ENCODE peak calls at places on chromosomes 2 and 18, in six cellular contexts. One of them, this sample, is unnamed.
A peak's percentile ranks its signal among the peaks of the same experiment; 100 is the strongest.

GRCh38 chr2:1599301-1600085 is 144.8 kb downstream of the PXDN start:
- DNase-seq in AG04450: no peak
- DNase-seq in K562: no peak
- DNase-seq in astrocyte of the spinal cord: no peak
- DNase-seq in sigmoid colon: no peak
- DNase-seq in tibial artery: peak; percentile 48
- DNase-seq in this sample: peak; percentile 32

GRCh38 chr2:142495141-142495540 is 364.3 kb upstream of the LRP1B start:
- DNase-seq in tibial artery: no peak
- DNase-seq in sigmoid colon: no peak
- DNase-seq in astrocyte of the spinal cord: no peak
- DNase-seq in K562: no peak
- DNase-seq in AG04450: no peak
- DNase-seq in this sample: no peak

GRCh38 chr18:63213331-63213900 is 106.2 kb downstream of the BCL2 start:
- DNase-seq in astrocyte of the spinal cord: no peak
- DNase-seq in sigmoid colon: no peak
- DNase-seq in AG04450: no peak
- DNase-seq in tibial artery: no peak
- DNase-seq in K562: no peak
- DNase-seq in this sample: no peak

GRCh38 chr2:236376566-236377244 is 112.5 kb upstream of the ASB18 start:
- DNase-seq in astrocyte of the spinal cord: no peak
- DNase-seq in tibial artery: no peak
- DNase-seq in AG04450: no peak
- DNase-seq in K562: no peak
- DNase-seq in sigmoid colon: no peak
- DNase-seq in this sample: no peak

GRCh38 chr2:60882971-60883753 is 1.8 kb downstream of the REL start:
- DNase-seq in tibial artery: no peak
- DNase-seq in sigmoid colon: no peak
- DNase-seq in K562: peak; percentile 27
- DNase-seq in astrocyte of the spinal cord: peak; percentile 26
- DNase-seq in AG04450: no peak
- DNase-seq in this sample: no peak

GRCh38 chr2:232327089-232328037 is 51.2 kb upstream of the ALPP start:
- DNase-seq in astrocyte of the spinal cord: peak; percentile 53
- DNase-seq in AG04450: peak; percentile 26
- DNase-seq in tibial artery: peak; percentile 69
- DNase-seq in sigmoid colon: peak; percentile 72
- DNase-seq in K562: peak; percentile 57
- DNase-seq in this sample: peak; percentile 82

GRCh38 chr2:147546109-147546508 is 298.7 kb upstream of the ACVR2A start:
- DNase-seq in AG04450: no peak
- DNase-seq in tibial artery: no peak
- DNase-seq in K562: no peak
- DNase-seq in sigmoid colon: no peak
- DNase-seq in astrocyte of the spinal cord: no peak
- DNase-seq in this sample: no peak

GRCh38 chr2:106704798-106705197 is 181.2 kb downstream of the ST6GAL2 start:
- DNase-seq in sigmoid colon: no peak
- DNase-seq in K562: no peak
- DNase-seq in AG04450: no peak
- DNase-seq in astrocyte of the spinal cord: no peak
- DNase-seq in tibial artery: no peak
- DNase-seq in this sample: no peak

GRCh38 chr2:224882291-224883171 is 159.7 kb downstream of the DOCK10 start:
- DNase-seq in astrocyte of the spinal cord: peak; percentile 93
- DNase-seq in tibial artery: no peak
- DNase-seq in AG04450: peak; percentile 74
- DNase-seq in sigmoid colon: no peak
- DNase-seq in K562: no peak
- DNase-seq in this sample: no peak

GRCh38 chr2:172178035-172178434 is 75.3 kb upstream of the DLX2 start:
- DNase-seq in sigmoid colon: no peak
- DNase-seq in tibial artery: no peak
- DNase-seq in AG04450: no peak
- DNase-seq in astrocyte of the spinal cord: peak; percentile 37
- DNase-seq in K562: no peak
- DNase-seq in this sample: no peak

GRCh38 chr2:2527162-2527561 is 196.1 kb upstream of the MYT1L start:
- DNase-seq in astrocyte of the spinal cord: no peak
- DNase-seq in tibial artery: peak; percentile 3
- DNase-seq in sigmoid colon: peak; percentile 19
- DNase-seq in AG04450: no peak
- DNase-seq in K562: peak; percentile 15
- DNase-seq in this sample: no peak

GRCh38 chr2:192157776-192158175 is 37.0 kb downstream of the TMEFF2 start:
- DNase-seq in sigmoid colon: no peak
- DNase-seq in K562: no peak
- DNase-seq in tibial artery: no peak
- DNase-seq in AG04450: no peak
- DNase-seq in astrocyte of the spinal cord: no peak
- DNase-seq in this sample: no peak

GRCh38 chr2:221601376-221601775 is 29.3 kb upstream of the EPHA4 start:
- DNase-seq in tibial artery: no peak
- DNase-seq in sigmoid colon: no peak
- DNase-seq in astrocyte of the spinal cord: no peak
- DNase-seq in K562: no peak
- DNase-seq in AG04450: no peak
- DNase-seq in this sample: no peak

GRCh38 chr2:47708801-47709499 is 74.0 kb upstream of the MSH6 start:
- DNase-seq in K562: no peak
- DNase-seq in astrocyte of the spinal cord: no peak
- DNase-seq in AG04450: no peak
- DNase-seq in tibial artery: no peak
- DNase-seq in sigmoid colon: no peak
- DNase-seq in this sample: no peak

GRCh38 chr2:29117636-29118303 is 2.6 kb downstream of the CLIP4 start:
- DNase-seq in AG04450: no peak
- DNase-seq in K562: no peak
- DNase-seq in astrocyte of the spinal cord: peak; percentile 77
- DNase-seq in tibial artery: no peak
- DNase-seq in sigmoid colon: no peak
- DNase-seq in this sample: no peak

GRCh38 chr2:204842731-204843490 is 297.6 kb downstream of the PARD3B start:
- DNase-seq in K562: peak; percentile 6
- DNase-seq in astrocyte of the spinal cord: peak; percentile 94
- DNase-seq in sigmoid colon: peak; percentile 81
- DNase-seq in tibial artery: no peak
- DNase-seq in AG04450: peak; percentile 89
- DNase-seq in this sample: no peak

GRCh38 chr2:4895376-4895775 is 796.8 kb upstream of the SOX11 start:
- DNase-seq in astrocyte of the spinal cord: peak; percentile 62
- DNase-seq in tibial artery: no peak
- DNase-seq in AG04450: no peak
- DNase-seq in K562: no peak
- DNase-seq in sigmoid colon: no peak
- DNase-seq in this sample: no peak

GRCh38 chr2:182650704-182651103 is 65.4 kb upstream of the DNAJC10 start:
- DNase-seq in tibial artery: no peak
- DNase-seq in K562: peak; percentile 22
- DNase-seq in AG04450: no peak
- DNase-seq in sigmoid colon: no peak
- DNase-seq in astrocyte of the spinal cord: peak; percentile 71
- DNase-seq in this sample: no peak

GRCh38 chr2:13537771-13538349 is 821.1 kb downstream of the TRIB2 start:
- DNase-seq in sigmoid colon: no peak
- DNase-seq in tibial artery: no peak
- DNase-seq in K562: no peak
- DNase-seq in astrocyte of the spinal cord: no peak
- DNase-seq in AG04450: no peak
- DNase-seq in this sample: no peak

DNA sequence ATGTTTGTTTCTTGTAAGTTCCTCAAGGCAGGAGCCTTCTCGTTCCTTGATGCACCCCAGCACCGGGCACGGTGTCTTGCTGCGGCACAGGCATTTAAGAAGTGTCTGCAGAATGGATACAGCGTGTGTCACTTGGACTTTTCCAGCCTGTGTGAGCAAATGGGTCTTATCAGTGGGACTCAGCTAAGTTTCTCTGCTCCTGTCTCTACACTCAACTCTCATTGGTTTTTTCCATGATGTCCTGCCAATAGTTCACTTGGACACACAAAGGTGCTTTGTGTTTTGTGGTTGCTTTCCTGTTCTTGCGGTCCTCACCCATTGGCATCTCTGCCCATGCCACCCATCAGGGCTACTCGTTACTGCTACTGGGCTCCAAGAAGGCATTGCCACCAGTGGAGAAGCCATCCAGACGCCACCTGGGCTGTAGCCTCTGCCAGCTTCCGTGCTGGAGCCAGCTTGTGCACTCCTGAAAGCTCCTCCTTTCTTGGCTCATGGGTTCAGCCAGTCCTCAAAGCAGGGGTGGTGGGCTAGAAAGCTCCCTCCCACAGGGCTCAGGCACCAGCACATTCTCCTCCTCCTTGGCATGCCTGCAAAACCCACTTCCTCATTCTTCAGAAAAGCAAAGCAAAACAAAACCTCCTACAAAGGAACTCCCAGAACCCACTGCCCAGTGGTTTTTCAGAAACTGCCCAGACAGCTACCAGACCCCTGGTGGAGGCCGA is 41.4 kb downstream of the IL1R2 start:
- DNase-seq in astrocyte of the spinal cord: peak; percentile 96
- DNase-seq in tibial artery: peak; percentile 83
- DNase-seq in AG04450: peak; percentile 69
- DNase-seq in sigmoid colon: no peak
- DNase-seq in K562: no peak
- DNase-seq in this sample: peak; percentile 75
- TF ChIP-seq CTCF in astrocyte of the spinal cord: peak; percentile 43
- TF ChIP-seq CTCF in tibial artery: no peak
- TF ChIP-seq CTCF in AG04450: peak; percentile 47
- TF ChIP-seq CTCF in sigmoid colon: no peak
- TF ChIP-seq CTCF in K562: no peak
- TF ChIP-seq CTCF in this sample: no peak

DNA sequence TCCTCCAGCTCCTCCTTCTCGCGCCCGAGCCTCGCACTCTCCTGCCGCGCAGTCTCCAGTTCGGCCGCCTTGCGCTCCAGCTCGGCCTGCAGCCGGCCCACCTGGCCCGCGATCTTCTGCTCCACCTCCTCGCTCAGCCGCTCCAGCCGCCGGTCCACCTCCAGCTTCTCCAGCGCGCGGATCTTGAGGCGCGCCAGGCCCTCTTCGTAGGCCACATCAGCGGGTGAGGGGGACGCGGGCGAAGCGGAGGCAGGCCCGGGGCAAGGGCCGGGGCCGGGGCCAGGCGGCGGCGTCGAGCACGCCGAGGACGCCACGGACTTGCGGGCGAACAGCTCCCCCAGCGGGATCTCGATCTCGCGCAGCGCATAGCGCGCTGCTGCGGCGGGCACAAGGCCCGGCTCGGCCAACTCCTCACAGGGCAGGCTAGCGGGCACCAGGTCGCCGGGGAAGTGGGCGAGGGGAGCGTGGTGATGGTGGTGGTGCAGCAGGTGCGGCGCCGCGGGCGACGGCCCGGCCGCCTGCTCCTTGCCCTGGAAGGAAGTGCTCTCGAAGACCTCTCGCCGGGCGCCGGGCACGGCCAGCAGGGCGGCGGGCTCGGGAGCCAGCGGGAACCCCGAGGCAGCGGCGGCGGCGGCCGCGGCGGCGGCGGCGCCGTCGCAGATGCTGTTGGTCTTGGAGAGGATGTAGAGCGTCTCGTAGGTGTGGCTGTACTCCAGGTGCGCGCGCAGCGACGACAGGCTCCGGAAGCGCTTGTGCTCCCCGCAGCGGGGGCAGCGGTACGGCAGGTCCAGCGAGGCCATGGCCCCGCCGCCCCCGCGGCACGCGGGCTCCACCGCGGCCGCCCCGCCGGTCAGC is 15.2 kb downstream of the FBXO41 start:
- DNase-seq in tibial artery: peak; percentile 57
- DNase-seq in K562: no peak
- DNase-seq in sigmoid colon: no peak
- DNase-seq in AG04450: no peak
- DNase-seq in astrocyte of the spinal cord: no peak
- DNase-seq in this sample: no peak
- TF ChIP-seq CTCF in tibial artery: no peak
- TF ChIP-seq CTCF in K562: no peak
- TF ChIP-seq CTCF in sigmoid colon: no peak
- TF ChIP-seq CTCF in AG04450: peak; percentile 18
- TF ChIP-seq CTCF in astrocyte of the spinal cord: no peak
- TF ChIP-seq CTCF in this sample: no peak

GRCh38 chr2:98442488-98442887 is 2.2 kb upstream of the INPP4A start:
- DNase-seq in astrocyte of the spinal cord: no peak
- DNase-seq in sigmoid colon: no peak
- DNase-seq in tibial artery: no peak
- DNase-seq in AG04450: no peak
- DNase-seq in K562: no peak
- DNase-seq in this sample: no peak

GRCh38 chr2:98446850-98447249 is 2.2 kb downstream of the INPP4A start:
- DNase-seq in sigmoid colon: no peak
- DNase-seq in tibial artery: no peak
- DNase-seq in astrocyte of the spinal cord: no peak
- DNase-seq in K562: no peak
- DNase-seq in AG04450: no peak
- DNase-seq in this sample: no peak

GRCh38 chr2:98445167-98445522 is 487 bp downstream of the INPP4A start:
- DNase-seq in astrocyte of the spinal cord: peak; percentile 9
- DNase-seq in sigmoid colon: no peak
- DNase-seq in tibial artery: no peak
- DNase-seq in AG04450: no peak
- DNase-seq in K562: no peak
- DNase-seq in this sample: no peak

GRCh38 chr2:98445708-98446577 is 1.3 kb downstream of the INPP4A start:
- DNase-seq in tibial artery: no peak
- DNase-seq in AG04450: no peak
- DNase-seq in sigmoid colon: no peak
- DNase-seq in astrocyte of the spinal cord: no peak
- DNase-seq in K562: peak; percentile 61
- DNase-seq in this sample: no peak

DNA sequence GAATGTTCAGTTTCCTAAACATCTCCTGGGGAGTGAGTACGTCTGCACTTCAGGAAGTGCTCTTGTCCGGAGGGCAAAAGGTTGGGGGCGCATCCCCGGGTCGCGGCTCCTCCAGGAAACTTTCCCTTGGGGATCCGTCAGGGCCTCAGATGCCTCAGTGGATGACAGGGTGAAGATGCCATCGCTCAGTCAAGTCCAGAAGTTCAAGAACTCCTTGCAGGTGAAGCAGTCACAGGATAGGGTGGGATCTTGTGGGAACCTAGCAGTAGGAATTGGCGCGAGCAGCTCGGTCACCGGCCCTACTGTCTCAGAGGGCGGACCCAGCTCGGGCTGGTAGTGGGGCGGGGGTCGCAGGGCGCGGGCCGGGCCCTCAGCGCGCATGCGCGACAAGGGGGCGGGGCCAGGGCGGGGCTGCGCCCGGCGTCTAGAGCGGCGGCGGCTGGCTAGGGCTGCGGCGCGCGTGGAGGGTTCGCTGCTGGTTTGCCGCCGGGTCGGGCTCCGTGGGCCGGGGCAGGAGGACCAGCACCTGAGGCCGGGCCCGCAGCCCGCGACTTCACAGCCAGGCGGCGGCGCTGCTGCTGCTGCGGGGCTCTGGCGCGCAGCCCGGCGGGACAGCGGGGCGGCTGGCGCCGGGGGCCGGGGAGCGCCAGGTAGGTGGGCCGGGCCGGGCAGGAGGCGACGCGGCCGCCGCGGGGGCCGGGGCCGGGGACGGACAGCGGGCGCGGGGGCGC is at the start of gene INPP4A:
- DNase-seq in K562: peak; percentile 93
- DNase-seq in tibial artery: peak; percentile 82
- DNase-seq in AG04450: no peak
- DNase-seq in sigmoid colon: peak; percentile 85
- DNase-seq in astrocyte of the spinal cord: peak; percentile 43
- DNase-seq in this sample: no peak
- TF ChIP-seq CTCF in K562: no peak
- TF ChIP-seq CTCF in tibial artery: no peak
- TF ChIP-seq CTCF in AG04450: no peak
- TF ChIP-seq CTCF in sigmoid colon: no peak
- TF ChIP-seq CTCF in astrocyte of the spinal cord: no peak
- TF ChIP-seq CTCF in this sample: no peak

GRCh38 chr2:43038034-43038719 is 188.2 kb downstream of the ZFP36L2 start:
- DNase-seq in tibial artery: no peak
- DNase-seq in astrocyte of the spinal cord: no peak
- DNase-seq in AG04450: no peak
- DNase-seq in sigmoid colon: no peak
- DNase-seq in K562: peak; percentile 59
- DNase-seq in this sample: no peak
- TF ChIP-seq CTCF in tibial artery: no peak
- TF ChIP-seq CTCF in astrocyte of the spinal cord: no peak
- TF ChIP-seq CTCF in AG04450: no peak
- TF ChIP-seq CTCF in sigmoid colon: no peak
- TF ChIP-seq CTCF in K562: no peak
- TF ChIP-seq CTCF in this sample: no peak

This sample was measured in CD14-positive monocyte.